ENCODE peak calls at places on chromosomes 6 and 20, in six cellular contexts. A is iPS DF 6.9, D is omental fat pad, W is GM04503, M is heart right ventricle, Z is tibial nerve. X is an unnamed sample.

GRCh38 chr6:144216668-144217218 is 66.4 kb downstream of the STX11 start:
- DNase-seq in A (no peak), D (no peak), W (no peak), M (peak), Z (no peak), X (no peak)

GRCh38 chr6:35294308-35294945 is 3.2 kb upstream of the DEF6 start:
- DNase-seq in A (peak), D (no peak), W (no peak), M (no peak), Z (no peak), X (peak)

GRCh38 chr6:170074907-170075306 is 216.0 kb downstream of the DLL1 start:
- DNase-seq in A (no peak), D (no peak), W (no peak), M (no peak), Z (no peak), X (no peak)

GRCh38 chr6:17042422-17043147 is 59.3 kb upstream of the STMND1 start:
- DNase-seq in A (peak), D (peak), W (no peak), M (no peak), Z (no peak), X (no peak)

GRCh38 chr6:131101911-131102680 is 33.2 kb upstream of the AKAP7 start:
- DNase-seq in A (no peak), D (no peak), W (no peak), M (no peak), Z (no peak), X (no peak)

GRCh38 chr20:40670251-40670650 is 18.8 kb downstream of the MAFB start:
- DNase-seq in A (no peak), D (no peak), W (no peak), M (no peak), Z (no peak), X (no peak)

GRCh38 chr20:61405007-61405406 is 152.9 kb downstream of the CDH4 start:
- DNase-seq in A (no peak), D (no peak), W (no peak), M (no peak), Z (no peak), X (no peak)

GRCh38 chr20:64152906-64153305 is 11.3 kb upstream of the MYT1 start:
- DNase-seq in A (no peak), D (no peak), W (no peak), M (no peak), Z (no peak), X (peak)

GRCh38 chr6:157597461-157598312 is 216.7 kb downstream of the ZDHHC14 start:
- DNase-seq in A (peak), D (no peak), W (no peak), M (peak), Z (peak), X (peak)

GRCh38 chr6:85747654-85748053 is 105.0 kb upstream of the SYNCRIP start:
- DNase-seq in A (no peak), D (no peak), W (peak), M (no peak), Z (no peak), X (no peak)

GRCh38 chr20:32672982-32673727 is 586 bp downstream of the C20orf203 start:
- DNase-seq in A (no peak), D (no peak), W (no peak), M (no peak), Z (no peak), X (no peak)

GRCh38 chr6:135921176-135921575 is 69.7 kb downstream of the PDE7B start:
- DNase-seq in A (no peak), D (no peak), W (no peak), M (no peak), Z (no peak), X (no peak)

GRCh38 chr6:3610206-3610605 is 141.3 kb downstream of the PXDC1 start:
- DNase-seq in A (no peak), D (no peak), W (no peak), M (no peak), Z (no peak), X (no peak)

GRCh38 chr6:144675231-144675861 is 390.2 kb downstream of the UTRN start:
- DNase-seq in A (no peak), D (no peak), W (no peak), M (no peak), Z (peak), X (no peak)

GRCh38 chr6:33427585-33428218 is 7.8 kb downstream of the SYNGAP1 start:
- DNase-seq in A (no peak), D (no peak), W (no peak), M (peak), Z (no peak), X (peak)

X was measured in NCI-H1436.